ENCODE peak calls at places on chromosomes 12 and 14, in nine cellular contexts. One of them, this sample, is unnamed.

GRCh38 chr12:104699489-104700194 is 242.9 kb downstream of the CHST11 start:
- DNase-seq in heart right ventricle: no peak
- DNase-seq in HAP-1: no peak
- DNase-seq in K562: no peak
- DNase-seq in lower lobe of right lung: no peak
- DNase-seq in tibial artery: peak; percentile 34
- DNase-seq in CD8-positive, alpha-beta T cell: no peak
- DNase-seq in uterus: no peak
- DNase-seq in SK-N-SH: no peak
- DNase-seq in this sample: no peak

GRCh38 chr12:49223122-49223521 is 34.2 kb upstream of the TUBA1A start:
- DNase-seq in heart right ventricle: no peak
- DNase-seq in HAP-1: no peak
- DNase-seq in K562: no peak
- DNase-seq in lower lobe of right lung: no peak
- DNase-seq in tibial artery: no peak
- DNase-seq in CD8-positive, alpha-beta T cell: no peak
- DNase-seq in uterus: no peak
- DNase-seq in SK-N-SH: no peak
- DNase-seq in this sample: no peak

GRCh38 chr12:131826064-131826928 is 1.9 kb upstream of the MMP17 start:
- DNase-seq in heart right ventricle: no peak
- DNase-seq in HAP-1: no peak
- DNase-seq in K562: no peak
- DNase-seq in lower lobe of right lung: no peak
- DNase-seq in tibial artery: no peak
- DNase-seq in CD8-positive, alpha-beta T cell: no peak
- DNase-seq in uterus: no peak
- DNase-seq in SK-N-SH: no peak
- DNase-seq in this sample: no peak

GRCh38 chr14:91323671-91324605 is 79.4 kb upstream of the GPR68 start:
- DNase-seq in heart right ventricle: peak; percentile 87
- DNase-seq in HAP-1: peak; percentile 85
- DNase-seq in K562: peak; percentile 69
- DNase-seq in lower lobe of right lung: peak; percentile 92
- DNase-seq in tibial artery: peak; percentile 87
- DNase-seq in CD8-positive, alpha-beta T cell: peak; percentile 94
- DNase-seq in uterus: peak; percentile 88
- DNase-seq in SK-N-SH: peak; percentile 81
- DNase-seq in this sample: peak; percentile 82

GRCh38 chr12:62522984-62523383 is 56.4 kb downstream of the MON2 start:
- DNase-seq in heart right ventricle: no peak
- DNase-seq in HAP-1: no peak
- DNase-seq in K562: no peak
- DNase-seq in lower lobe of right lung: no peak
- DNase-seq in tibial artery: no peak
- DNase-seq in CD8-positive, alpha-beta T cell: no peak
- DNase-seq in uterus: no peak
- DNase-seq in SK-N-SH: no peak
- DNase-seq in this sample: no peak

GRCh38 chr14:71320734-71321555 is 413.7 kb downstream of the PCNX1 start:
- DNase-seq in heart right ventricle: peak; percentile 72
- DNase-seq in HAP-1: peak; percentile 67
- DNase-seq in K562: peak; percentile 56
- DNase-seq in lower lobe of right lung: peak; percentile 81
- DNase-seq in tibial artery: peak; percentile 79
- DNase-seq in CD8-positive, alpha-beta T cell: peak; percentile 60
- DNase-seq in uterus: peak; percentile 68
- DNase-seq in SK-N-SH: peak; percentile 83
- DNase-seq in this sample: peak; percentile 66

GRCh38 chr12:115176741-115177400 is 492.9 kb upstream of the TBX3 start:
- DNase-seq in heart right ventricle: no peak
- DNase-seq in HAP-1: no peak
- DNase-seq in K562: no peak
- DNase-seq in lower lobe of right lung: no peak
- DNase-seq in tibial artery: no peak
- DNase-seq in CD8-positive, alpha-beta T cell: no peak
- DNase-seq in uterus: no peak
- DNase-seq in SK-N-SH: peak; percentile 13
- DNase-seq in this sample: no peak

GRCh38 chr12:15423629-15424028 is 101.3 kb downstream of the PTPRO start:
- DNase-seq in heart right ventricle: no peak
- DNase-seq in HAP-1: no peak
- DNase-seq in K562: no peak
- DNase-seq in lower lobe of right lung: no peak
- DNase-seq in tibial artery: no peak
- DNase-seq in CD8-positive, alpha-beta T cell: no peak
- DNase-seq in uterus: no peak
- DNase-seq in SK-N-SH: no peak
- DNase-seq in this sample: no peak

GRCh38 chr14:29321646-29322045 is 555.1 kb downstream of the FOXG1 start:
- DNase-seq in heart right ventricle: no peak
- DNase-seq in HAP-1: no peak
- DNase-seq in K562: no peak
- DNase-seq in lower lobe of right lung: no peak
- DNase-seq in tibial artery: no peak
- DNase-seq in CD8-positive, alpha-beta T cell: no peak
- DNase-seq in uterus: no peak
- DNase-seq in SK-N-SH: no peak
- DNase-seq in this sample: no peak

GRCh38 chr12:15522574-15523187 is 200.4 kb downstream of the PTPRO start:
- DNase-seq in heart right ventricle: no peak
- DNase-seq in HAP-1: no peak
- DNase-seq in K562: no peak
- DNase-seq in lower lobe of right lung: no peak
- DNase-seq in tibial artery: no peak
- DNase-seq in CD8-positive, alpha-beta T cell: no peak
- DNase-seq in uterus: no peak
- DNase-seq in SK-N-SH: peak; percentile 43
- DNase-seq in this sample: no peak

GRCh38 chr14:93094121-93094918 is 21.4 kb downstream of the ITPK1 start:
- DNase-seq in heart right ventricle: no peak
- DNase-seq in HAP-1: no peak
- DNase-seq in K562: no peak
- DNase-seq in lower lobe of right lung: no peak
- DNase-seq in tibial artery: no peak
- DNase-seq in CD8-positive, alpha-beta T cell: no peak
- DNase-seq in uterus: no peak
- DNase-seq in SK-N-SH: no peak
- DNase-seq in this sample: no peak

GRCh38 chr14:69660344-69661193 is 49.2 kb downstream of the SUSD6 start:
- DNase-seq in heart right ventricle: no peak
- DNase-seq in HAP-1: no peak
- DNase-seq in K562: no peak
- DNase-seq in lower lobe of right lung: no peak
- DNase-seq in tibial artery: no peak
- DNase-seq in CD8-positive, alpha-beta T cell: no peak
- DNase-seq in uterus: no peak
- DNase-seq in SK-N-SH: no peak
- DNase-seq in this sample: no peak
- H3K36me3 ChIP-seq in heart right ventricle: no peaks in the 10 kb centered on the region
- H3K36me3 ChIP-seq in HAP-1: no peaks in the 10 kb centered on the region
- H3K36me3 ChIP-seq in K562: peaks cover 25% of the 10 kb centered on the region
- H3K36me3 ChIP-seq in lower lobe of right lung: peaks cover 26% of the 10 kb centered on the region
- H3K36me3 ChIP-seq in tibial artery: peaks cover 4% of the 10 kb centered on the region
- H3K36me3 ChIP-seq in CD8-positive, alpha-beta T cell: peaks cover 5% of the 10 kb centered on the region
- H3K36me3 ChIP-seq in uterus: no peaks in the 10 kb centered on the region
- H3K36me3 ChIP-seq in SK-N-SH: no peaks in the 10 kb centered on the region
- H3K36me3 ChIP-seq in this sample: no peaks in the 10 kb centered on the region

GRCh38 chr12:45827974-45828373 is 98.5 kb downstream of the ARID2 start:
- DNase-seq in heart right ventricle: no peak
- DNase-seq in HAP-1: no peak
- DNase-seq in K562: no peak
- DNase-seq in lower lobe of right lung: no peak
- DNase-seq in tibial artery: no peak
- DNase-seq in CD8-positive, alpha-beta T cell: no peak
- DNase-seq in uterus: no peak
- DNase-seq in SK-N-SH: no peak
- DNase-seq in this sample: no peak

GRCh38 chr12:45828402-45828801 is 98.9 kb downstream of the ARID2 start:
- DNase-seq in heart right ventricle: no peak
- DNase-seq in HAP-1: no peak
- DNase-seq in K562: no peak
- DNase-seq in lower lobe of right lung: no peak
- DNase-seq in tibial artery: no peak
- DNase-seq in CD8-positive, alpha-beta T cell: no peak
- DNase-seq in uterus: no peak
- DNase-seq in SK-N-SH: no peak
- DNase-seq in this sample: no peak

GRCh38 chr12:45831590-45831989 is 102.1 kb downstream of the ARID2 start:
- DNase-seq in heart right ventricle: no peak
- DNase-seq in HAP-1: no peak
- DNase-seq in K562: no peak
- DNase-seq in lower lobe of right lung: no peak
- DNase-seq in tibial artery: no peak
- DNase-seq in CD8-positive, alpha-beta T cell: no peak
- DNase-seq in uterus: no peak
- DNase-seq in SK-N-SH: no peak
- DNase-seq in this sample: no peak

GRCh38 chr12:45834809-45835208 is 105.3 kb downstream of the ARID2 start:
- DNase-seq in heart right ventricle: no peak
- DNase-seq in HAP-1: no peak
- DNase-seq in K562: no peak
- DNase-seq in lower lobe of right lung: no peak
- DNase-seq in tibial artery: no peak
- DNase-seq in CD8-positive, alpha-beta T cell: no peak
- DNase-seq in uterus: no peak
- DNase-seq in SK-N-SH: no peak
- DNase-seq in this sample: no peak

GRCh38 chr12:45833401-45833800 is 103.9 kb downstream of the ARID2 start:
- DNase-seq in heart right ventricle: no peak
- DNase-seq in HAP-1: no peak
- DNase-seq in K562: no peak
- DNase-seq in lower lobe of right lung: no peak
- DNase-seq in tibial artery: no peak
- DNase-seq in CD8-positive, alpha-beta T cell: no peak
- DNase-seq in uterus: no peak
- DNase-seq in SK-N-SH: no peak
- DNase-seq in this sample: no peak
- H3K36me3 ChIP-seq in heart right ventricle: no peaks in the 10 kb centered on the region
- H3K36me3 ChIP-seq in HAP-1: peaks cover 15% of the 10 kb centered on the region
- H3K36me3 ChIP-seq in K562: peaks cover 23% of the 10 kb centered on the region
- H3K36me3 ChIP-seq in lower lobe of right lung: peaks cover 21% of the 10 kb centered on the region
- H3K36me3 ChIP-seq in tibial artery: peaks cover 18% of the 10 kb centered on the region
- H3K36me3 ChIP-seq in CD8-positive, alpha-beta T cell: peaks cover 9% of the 10 kb centered on the region
- H3K36me3 ChIP-seq in uterus: no peaks in the 10 kb centered on the region
- H3K36me3 ChIP-seq in SK-N-SH: peaks cover 56% of the 10 kb centered on the region
- H3K36me3 ChIP-seq in this sample: peaks cover 26% of the 10 kb centered on the region

GRCh38 chr12:130571734-130572133 is 144.4 kb downstream of the RIMBP2 start:
- DNase-seq in heart right ventricle: no peak
- DNase-seq in HAP-1: no peak
- DNase-seq in K562: no peak
- DNase-seq in lower lobe of right lung: no peak
- DNase-seq in tibial artery: no peak
- DNase-seq in CD8-positive, alpha-beta T cell: no peak
- DNase-seq in uterus: no peak
- DNase-seq in SK-N-SH: no peak
- DNase-seq in this sample: no peak
- H3K36me3 ChIP-seq in heart right ventricle: no peaks in the 10 kb centered on the region
- H3K36me3 ChIP-seq in HAP-1: no peaks in the 10 kb centered on the region
- H3K36me3 ChIP-seq in K562: no peaks in the 10 kb centered on the region
- H3K36me3 ChIP-seq in lower lobe of right lung: no peaks in the 10 kb centered on the region
- H3K36me3 ChIP-seq in tibial artery: no peaks in the 10 kb centered on the region
- H3K36me3 ChIP-seq in CD8-positive, alpha-beta T cell: no peaks in the 10 kb centered on the region
- H3K36me3 ChIP-seq in uterus: no peaks in the 10 kb centered on the region
- H3K36me3 ChIP-seq in SK-N-SH: no peaks in the 10 kb centered on the region
- H3K36me3 ChIP-seq in this sample: peaks cover 7% of the 10 kb centered on the region

DNA sequence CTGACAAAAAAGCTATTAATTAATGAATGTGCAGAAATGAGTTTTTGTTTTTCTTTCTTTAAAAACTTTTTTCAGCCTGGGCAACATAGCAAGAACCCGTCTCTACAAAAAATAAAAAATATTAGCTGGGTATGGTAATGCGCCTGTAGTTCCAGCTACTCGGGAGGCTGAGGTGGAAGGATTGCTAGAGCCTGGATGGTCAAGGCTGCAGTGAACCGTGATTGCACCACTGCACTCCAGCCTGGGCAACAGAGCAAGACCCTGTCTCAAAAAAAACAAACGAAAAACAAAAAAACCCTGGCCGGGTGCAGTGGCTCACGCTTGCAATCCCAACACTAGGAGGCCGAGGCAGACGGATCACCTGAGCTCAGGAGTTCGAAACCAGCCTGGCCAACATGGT is 7.9 kb downstream of the GIT2 start:
- DNase-seq in heart right ventricle: no peak
- DNase-seq in HAP-1: no peak
- DNase-seq in K562: no peak
- DNase-seq in lower lobe of right lung: no peak
- DNase-seq in tibial artery: no peak
- DNase-seq in CD8-positive, alpha-beta T cell: no peak
- DNase-seq in uterus: no peak
- DNase-seq in SK-N-SH: no peak
- DNase-seq in this sample: no peak
- H3K36me3 ChIP-seq in heart right ventricle: peaks cover 3% of the 10 kb centered on the region
- H3K36me3 ChIP-seq in HAP-1: peaks cover 31% of the 10 kb centered on the region
- H3K36me3 ChIP-seq in K562: peaks cover 63% of the 10 kb centered on the region
- H3K36me3 ChIP-seq in lower lobe of right lung: peaks cover 81% of the 10 kb centered on the region
- H3K36me3 ChIP-seq in tibial artery: peaks cover 43% of the 10 kb centered on the region
- H3K36me3 ChIP-seq in CD8-positive, alpha-beta T cell: peaks cover 35% of the 10 kb centered on the region
- H3K36me3 ChIP-seq in uterus: no peaks in the 10 kb centered on the region
- H3K36me3 ChIP-seq in SK-N-SH: peaks cover 52% of the 10 kb centered on the region
- H3K36me3 ChIP-seq in this sample: peaks cover 19% of the 10 kb centered on the region

GRCh38 chr14:73718742-73719251 is 4.6 kb upstream of the PNMA1 start:
- DNase-seq in heart right ventricle: no peak
- DNase-seq in HAP-1: no peak
- DNase-seq in K562: no peak
- DNase-seq in lower lobe of right lung: no peak
- DNase-seq in tibial artery: peak; percentile 79
- DNase-seq in CD8-positive, alpha-beta T cell: no peak
- DNase-seq in uterus: peak; percentile 78
- DNase-seq in SK-N-SH: peak; percentile 93
- DNase-seq in this sample: no peak
- H3K36me3 ChIP-seq in heart right ventricle: no peaks in the 10 kb centered on the region
- H3K36me3 ChIP-seq in HAP-1: peaks cover 57% of the 10 kb centered on the region
- H3K36me3 ChIP-seq in K562: peaks cover 83% of the 10 kb centered on the region
- H3K36me3 ChIP-seq in lower lobe of right lung: peaks cover 84% of the 10 kb centered on the region
- H3K36me3 ChIP-seq in tibial artery: peaks cover 21% of the 10 kb centered on the region
- H3K36me3 ChIP-seq in CD8-positive, alpha-beta T cell: peaks cover 55% of the 10 kb centered on the region
- H3K36me3 ChIP-seq in uterus: no peaks in the 10 kb centered on the region
- H3K36me3 ChIP-seq in SK-N-SH: peaks cover 40% of the 10 kb centered on the region
- H3K36me3 ChIP-seq in this sample: peaks cover 54% of the 10 kb centered on the region

GRCh38 chr12:47649381-47649780 is 56.4 kb downstream of the RPAP3 start:
- DNase-seq in heart right ventricle: no peak
- DNase-seq in HAP-1: no peak
- DNase-seq in K562: no peak
- DNase-seq in lower lobe of right lung: no peak
- DNase-seq in tibial artery: no peak
- DNase-seq in CD8-positive, alpha-beta T cell: no peak
- DNase-seq in uterus: no peak
- DNase-seq in SK-N-SH: no peak
- DNase-seq in this sample: no peak
- H3K36me3 ChIP-seq in heart right ventricle: no peaks in the 10 kb centered on the region
- H3K36me3 ChIP-seq in HAP-1: no peaks in the 10 kb centered on the region
- H3K36me3 ChIP-seq in K562: no peaks in the 10 kb centered on the region
- H3K36me3 ChIP-seq in lower lobe of right lung: no peaks in the 10 kb centered on the region
- H3K36me3 ChIP-seq in tibial artery: no peaks in the 10 kb centered on the region
- H3K36me3 ChIP-seq in CD8-positive, alpha-beta T cell: peaks cover 3% of the 10 kb centered on the region
- H3K36me3 ChIP-seq in uterus: no peaks in the 10 kb centered on the region
- H3K36me3 ChIP-seq in SK-N-SH: peaks cover 17% of the 10 kb centered on the region
- H3K36me3 ChIP-seq in this sample: no peaks in the 10 kb centered on the region

This sample was measured in BE2C.